ENCODE peak calls at places on chromosomes 4 and X, in five cellular contexts. U, J, V, C and Z are unnamed samples.

GRCh38 chr4:88063634-88064296 is 56.3 kb downstream of the PKD2 start:
- DNase-seq in U (no peak), J (no peak), V (no peak), C (no peak), Z (no peak)

GRCh38 chr4:81031389-81032173 is 1.1 kb downstream of the BMP3 start:
- DNase-seq in U (no peak), J (peak; percentile 69), V (no peak), C (no peak), Z (no peak)

GRCh38 chrX:11666180-11666579 is 460 bp upstream of the ARHGAP6 start:
- DNase-seq in U (no peak), J (peak; percentile 47), V (no peak), C (no peak), Z (no peak)

GRCh38 chr4:71240094-71240493 is 98.7 kb upstream of the SLC4A4 start:
- DNase-seq in U (no peak), J (no peak), V (no peak), C (no peak), Z (no peak)

GRCh38 chr4:2269206-2269531 is 7.3 kb upstream of the MXD4 start:
- DNase-seq in U (no peak), J (peak; percentile 63), V (no peak), C (no peak), Z (no peak)

GRCh38 chrX:134764202-134764785 is 106.0 kb upstream of the PLAC1 start:
- DNase-seq in U (peak; percentile 82), J (no peak), V (peak; percentile 73), C (no peak), Z (peak; percentile 64)

GRCh38 chr4:1608821-1609500 is 75.2 kb downstream of the FAM53A start:
- DNase-seq in U (no peak), J (no peak), V (no peak), C (no peak), Z (no peak)

GRCh38 chr4:129278868-129279267 is 182.9 kb downstream of the C4orf33 start:
- DNase-seq in U (no peak), J (no peak), V (no peak), C (no peak), Z (no peak)

GRCh38 chr4:7428261-7429068 is 6.3 kb downstream of the PSAPL1 start:
- DNase-seq in U (no peak), J (peak; percentile 53), V (no peak), C (no peak), Z (no peak)

GRCh38 chrX:67780694-67781109 is 236.9 kb downstream of the AR start:
- DNase-seq in U (peak; percentile 46), J (no peak), V (no peak), C (no peak), Z (no peak)

GRCh38 chrX:13376857-13377441 is 57.1 kb upstream of the ATXN3L start:
- DNase-seq in U (no peak), J (no peak), V (no peak), C (no peak), Z (no peak)

DNA sequence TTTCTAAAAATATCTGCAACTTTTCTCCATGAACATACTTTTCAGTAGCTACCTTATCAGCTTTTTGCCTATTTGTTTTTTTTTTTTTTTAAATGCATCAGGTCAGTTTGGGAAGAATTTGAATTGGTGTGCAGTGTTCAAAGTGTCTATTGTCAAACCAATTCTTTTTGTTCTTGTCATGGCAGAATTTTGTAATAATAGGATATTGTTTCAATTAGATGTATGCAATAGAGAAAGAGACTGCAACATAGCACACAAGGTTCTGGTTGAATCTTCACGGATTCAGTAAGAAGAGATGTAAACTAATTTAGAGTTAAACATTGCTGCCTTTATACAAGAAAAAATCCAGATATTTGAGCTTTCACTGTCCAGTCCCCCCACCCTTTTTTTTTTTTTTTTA is 277.1 kb downstream of the GRID2 start:
- DNase-seq in U (no peak), J (no peak), V (no peak), C (no peak), Z (no peak)
- TF ChIP-seq HDAC2 in U (no peak), J (no peak), V (no peak), C (no peak), Z (no peak)

GRCh38 chrX:153469811-153470410 is 465 bp downstream of the HAUS7 start:
- DNase-seq in U (no peak), J (no peak), V (peak; percentile 68), C (no peak), Z (no peak)
- TF ChIP-seq HDAC2 in U (no peak), J (no peak), V (peak; percentile 54), C (no peak), Z (no peak)

DNA sequence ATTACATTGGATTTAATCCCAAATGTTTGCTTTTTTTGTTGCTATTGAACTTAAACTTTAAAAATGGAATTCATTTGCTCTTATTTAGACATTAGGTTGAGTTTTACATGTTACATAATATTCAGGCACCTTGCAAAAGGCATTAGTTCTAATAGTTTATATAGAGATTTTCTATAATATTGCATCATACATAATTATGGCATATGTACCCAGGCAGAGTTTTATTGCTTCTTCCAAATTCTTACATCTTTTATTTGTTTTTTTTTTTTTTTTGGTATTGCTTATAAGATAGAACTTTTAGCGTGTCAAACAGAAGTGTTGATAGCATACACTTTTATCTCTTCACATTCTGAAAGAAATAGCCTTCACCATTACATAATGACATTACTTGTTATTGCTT is 487.7 kb downstream of the GABRG1 start:
- DNase-seq in U (no peak), J (no peak), V (no peak), C (no peak), Z (no peak)
- TF ChIP-seq HDAC2 in U (no peak), J (no peak), V (no peak), C (no peak), Z (no peak)

DNA sequence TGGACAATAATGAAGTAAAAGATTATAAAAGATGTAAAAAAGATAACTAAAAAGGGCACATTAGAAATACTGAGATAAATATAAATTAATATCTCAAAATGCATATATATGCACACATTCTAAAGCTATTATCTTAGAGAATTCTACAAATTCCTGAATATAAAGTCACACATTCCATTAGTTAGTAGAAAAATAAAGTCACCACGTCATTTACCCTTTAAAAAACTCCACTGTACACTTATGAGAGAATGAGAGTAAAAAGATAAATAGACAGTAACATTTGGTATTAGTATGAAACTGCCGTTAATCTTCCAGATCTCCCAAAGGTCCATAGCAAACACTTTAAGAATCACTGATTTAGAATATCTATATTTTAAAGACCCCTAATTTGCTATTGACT is 67.2 kb upstream of the IL15 start:
- DNase-seq in U (peak; percentile 10), J (no peak), V (no peak), C (no peak), Z (no peak)
- TF ChIP-seq HDAC2 in U (no peak), J (no peak), V (no peak), C (no peak), Z (no peak)

GRCh38 chr4:142428715-142429114 is 417.4 kb downstream of the INPP4B start:
- DNase-seq in U (no peak), J (no peak), V (no peak), C (no peak), Z (no peak)

DNA sequence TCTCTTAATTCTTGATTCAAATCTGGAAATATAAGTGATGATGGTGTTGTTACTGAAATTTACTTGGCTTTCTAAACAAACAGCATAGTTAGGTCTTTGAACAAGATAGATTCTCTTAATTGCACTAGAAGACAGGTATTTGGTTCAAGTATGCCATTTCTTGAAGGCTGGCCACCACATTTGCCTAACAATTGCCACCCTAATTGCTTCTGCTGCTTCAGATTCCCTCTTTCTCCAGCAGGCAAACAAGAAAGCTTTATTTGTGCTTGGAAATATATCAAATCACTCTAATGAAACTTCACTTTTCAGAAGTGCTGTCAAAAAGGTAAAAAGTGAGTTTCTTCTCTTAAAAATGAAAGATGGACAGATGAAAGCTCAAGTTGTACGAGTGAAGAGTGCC is 418.6 kb downstream of the INPP4B start:
- DNase-seq in U (no peak), J (no peak), V (no peak), C (no peak), Z (no peak)
- TF ChIP-seq HDAC2 in U (no peak), J (no peak), V (no peak), C (no peak), Z (no peak)

DNA sequence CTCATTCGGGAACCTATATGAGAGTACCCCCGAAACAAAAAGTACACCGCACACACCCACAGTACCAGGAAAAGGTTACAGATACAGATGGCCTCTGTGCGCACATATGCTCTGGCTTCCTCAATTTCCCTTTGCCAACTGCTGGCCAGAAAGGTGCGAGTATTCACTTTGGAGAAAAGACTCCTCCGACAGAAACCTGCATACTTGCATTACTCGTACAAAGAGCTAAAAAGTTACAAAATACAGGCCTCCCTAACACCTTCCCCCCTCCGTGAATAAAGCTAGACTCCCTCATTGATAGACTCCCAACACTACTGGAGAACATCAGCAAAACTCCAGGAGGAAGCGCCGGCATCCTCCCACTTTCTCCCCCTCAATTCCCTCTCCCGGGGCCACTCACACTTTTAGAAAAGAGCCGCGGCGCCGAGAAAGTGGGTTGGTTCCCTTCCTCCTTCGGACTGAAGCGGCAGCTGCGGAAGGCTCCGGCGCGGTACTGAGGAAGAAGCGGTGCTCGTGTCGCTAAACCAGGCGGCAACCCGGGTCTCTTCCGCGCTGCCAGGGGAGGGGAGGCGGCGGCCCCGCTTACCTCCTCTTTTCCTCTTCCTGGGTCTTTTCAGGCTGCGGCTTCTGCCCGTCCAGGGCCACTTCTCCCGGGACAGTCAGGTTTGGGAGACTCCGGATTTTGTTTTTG is 1.2 kb downstream of the FBXW7 start:
- DNase-seq in U (no peak), J (peak; percentile 58), V (peak; percentile 19), C (no peak), Z (no peak)
- TF ChIP-seq HDAC2 in U (no peak), J (no peak), V (no peak), C (no peak), Z (no peak)

GRCh38 chr4:154004028-154004427 is 215.1 kb upstream of the SFRP2 start:
- DNase-seq in U (no peak), J (no peak), V (no peak), C (no peak), Z (no peak)

GRCh38 chr4:154001187-154001586 is 212.3 kb upstream of the SFRP2 start:
- DNase-seq in U (no peak), J (no peak), V (no peak), C (no peak), Z (no peak)

GRCh38 chr4:154009191-154009590 is 220.3 kb upstream of the SFRP2 start:
- DNase-seq in U (no peak), J (no peak), V (no peak), C (no peak), Z (no peak)

GRCh38 chr4:154004450-154004849 is 215.6 kb upstream of the SFRP2 start:
- DNase-seq in U (no peak), J (no peak), V (no peak), C (no peak), Z (no peak)

DNA sequence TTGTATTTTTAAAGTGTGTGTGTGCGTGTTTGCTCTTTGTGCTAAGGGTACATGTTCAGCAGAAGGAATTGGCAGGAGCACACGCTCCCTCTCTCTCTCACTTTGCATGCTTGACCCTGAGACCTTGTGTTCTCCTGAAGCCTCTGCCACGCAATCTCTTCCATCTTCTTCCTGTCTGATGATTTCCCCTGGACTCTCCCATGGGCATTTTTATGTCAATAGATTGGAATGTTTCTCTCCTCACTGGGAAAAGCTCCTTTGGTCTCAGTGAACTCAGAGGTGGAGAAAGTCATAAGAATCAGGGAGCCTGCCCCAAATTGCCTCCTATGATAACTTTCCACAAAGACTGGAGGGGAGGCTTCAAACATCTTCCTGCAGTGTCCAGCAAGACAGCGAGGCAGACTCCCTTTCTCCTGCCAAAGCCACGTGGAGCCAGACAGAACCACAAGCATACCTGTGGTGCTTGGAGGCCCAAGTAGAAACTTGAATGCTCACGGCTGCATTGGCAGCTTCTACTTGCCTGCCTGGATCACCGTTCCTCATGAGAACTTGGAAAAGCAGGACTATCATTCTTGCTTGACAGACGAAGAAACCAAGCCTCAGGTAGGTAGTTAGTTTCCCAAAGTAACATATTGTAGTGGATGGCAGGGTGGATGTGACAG is 216.1 kb upstream of the SFRP2 start:
- DNase-seq in U (no peak), J (no peak), V (no peak), C (no peak), Z (no peak)
- TF ChIP-seq HDAC2 in U (no peak), J (no peak), V (no peak), C (no peak), Z (no peak)